ENCODE peak calls at places on chromosome 11, in five cellular contexts. D is HFF-Myc, W is OCI-LY7, F is endothelial cell of umbilical vein, U is heart left ventricle. Z is an unnamed sample.

GRCh38 chr11:116879789-116880402 is 42.5 kb upstream of the APOA1 start:
- DNase-seq in U (no peak), F (peak; percentile 76), D (peak; percentile 78), W (peak; percentile 81), Z (peak; percentile 23)

GRCh38 chr11:76143274-76143673 is 63.0 kb downstream of the WNT11 start:
- DNase-seq in U (no peak), D (no peak), W (no peak), F (no peak), Z (no peak)

GRCh38 chr11:63670738-63671321 is 346 bp downstream of the ATL3 start:
- DNase-seq in U (peak; percentile 65), D (no peak), F (no peak), W (peak; percentile 59), Z (peak; percentile 75)

GRCh38 chr11:44978279-44978960 is 27.7 kb upstream of the TP53I11 start:
- DNase-seq in F (peak; percentile 19), W (no peak), U (no peak), D (no peak), Z (no peak)

GRCh38 chr11:76768091-76769047 is 14.8 kb upstream of the TSKU start:
- DNase-seq in F (peak; percentile 71), U (peak; percentile 67), W (no peak), D (no peak), Z (no peak)

GRCh38 chr11:7677801-7678201 is 4.5 kb upstream of the CYB5R2 start:
- DNase-seq in U (no peak), W (no peak), D (peak; percentile 88), F (no peak), Z (no peak)

GRCh38 chr11:17770917-17771316 is 36.3 kb downstream of the KCNC1 start:
- DNase-seq in W (no peak), U (no peak), D (no peak), F (no peak), Z (no peak)

GRCh38 chr11:106424111-106424510 is 346.6 kb downstream of the AASDHPPT start:
- DNase-seq in W (no peak), U (no peak), F (no peak), D (peak; percentile 46), Z (no peak)

GRCh38 chr11:74820763-74821162 is 72.1 kb downstream of the RNF169 start:
- DNase-seq in W (no peak), U (no peak), F (peak; percentile 93), D (peak; percentile 72), Z (no peak)

GRCh38 chr11:2314525-2315394 is 12.9 kb downstream of the TSPAN32 start:
- DNase-seq in F (peak; percentile 24), U (peak; percentile 97), W (no peak), D (peak; percentile 35), Z (no peak)

GRCh38 chr11:12889243-12889642 is 119.9 kb upstream of the RASSF10 start:
- DNase-seq in F (no peak), U (peak; percentile 52), D (no peak), W (no peak), Z (no peak)

GRCh38 chr11:35583843-35584242 is 34.4 kb upstream of the FJX1 start:
- DNase-seq in F (no peak), U (no peak), D (no peak), W (no peak), Z (no peak)

GRCh38 chr11:31646206-31646605 is 136.6 kb downstream of the ELP4 start:
- DNase-seq in D (no peak), F (no peak), U (no peak), W (no peak), Z (no peak)

GRCh38 chr11:48900131-48900800 is 83.4 kb downstream of the TRIM51G start:
- DNase-seq in D (no peak), F (no peak), W (no peak), U (no peak), Z (no peak)

GRCh38 chr11:77136074-77136473 is 8.0 kb downstream of the MYO7A start:
- DNase-seq in U (no peak), W (no peak), F (no peak), D (no peak), Z (no peak)

GRCh38 chr11:111624602-111625001 is 22.4 kb downstream of the SIK2 start:
- DNase-seq in F (no peak), D (no peak), W (no peak), U (no peak), Z (no peak)

GRCh38 chr11:1448882-1449281 is 37.7 kb downstream of the MOB2 start:
- DNase-seq in F (no peak), D (no peak), U (no peak), W (no peak), Z (no peak)

GRCh38 chr11:62190011-62190410 is at the start of gene SCGB1D1:
- DNase-seq in U (no peak), D (no peak), W (no peak), F (no peak), Z (no peak)

GRCh38 chr11:10407749-10408472 is 47.2 kb upstream of the AMPD3 start:
- DNase-seq in W (no peak), U (peak; percentile 50), F (no peak), D (no peak), Z (no peak)

GRCh38 chr11:79375818-79376550 is 64.8 kb downstream of the TENM4 start:
- DNase-seq in U (no peak), D (no peak), F (no peak), W (no peak), Z (no peak)

GRCh38 chr11:1470681-1471611 is 15.6 kb downstream of the MOB2 start:
- DNase-seq in W (no peak), F (no peak), U (peak; percentile 19), D (no peak), Z (no peak)

GRCh38 chr11:86172894-86173293 is 71.7 kb upstream of the EED start:
- DNase-seq in W (no peak), D (no peak), U (no peak), F (peak; percentile 60), Z (no peak)

GRCh38 chr11:72683782-72684200 is 9.6 kb upstream of the PDE2A start:
- DNase-seq in U (peak; percentile 66), W (peak; percentile 68), F (peak; percentile 54), D (no peak), Z (peak; percentile 74)

GRCh38 chr11:132941024-132941646 is 591.2 kb downstream of the OPCML start:
- DNase-seq in W (peak; percentile 17), U (no peak), D (peak; percentile 2), F (peak; percentile 19), Z (no peak)

GRCh38 chr11:126341760-126342161 is 13.7 kb upstream of the ST3GAL4 start:
- DNase-seq in F (peak; percentile 31), D (peak; percentile 63), W (no peak), U (peak; percentile 11), Z (no peak)

GRCh38 chr11:61120099-61120864 is 18.0 kb downstream of the CD5 start:
- DNase-seq in F (no peak), D (no peak), U (no peak), W (no peak), Z (no peak)

GRCh38 chr11:101975734-101976133 is 59.4 kb upstream of the ANGPTL5 start:
- DNase-seq in W (no peak), D (no peak), U (no peak), F (no peak), Z (no peak)

GRCh38 chr11:101974771-101975170 is 58.4 kb upstream of the ANGPTL5 start:
- DNase-seq in F (no peak), U (no peak), D (no peak), W (no peak), Z (no peak)

DNA sequence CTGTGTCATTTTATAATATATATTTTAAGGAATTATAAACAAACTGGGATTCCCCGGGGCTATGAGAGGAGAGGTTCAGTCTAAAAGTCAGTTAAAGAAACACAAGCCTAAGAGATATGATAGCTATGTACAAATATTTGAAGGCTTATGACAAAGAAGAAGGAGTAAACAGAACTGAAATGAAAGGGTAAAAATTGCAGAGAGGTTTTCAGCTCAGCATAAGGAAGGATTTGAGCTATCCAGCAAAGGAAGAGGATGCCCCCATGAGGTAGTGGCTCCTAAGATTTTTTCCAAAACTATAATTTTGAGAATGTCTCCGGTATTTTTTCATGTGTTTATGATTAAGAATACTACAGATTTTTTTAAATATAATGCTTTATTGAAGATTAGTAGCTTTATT is 57.9 kb upstream of the ANGPTL5 start:
- DNase-seq in W (no peak), U (no peak), F (no peak), D (peak; percentile 2), Z (no peak)
- TF ChIP-seq CTCF in W (peak; percentile 34), U (no peak), F (no peak), D (no peak), Z (no peak)

DNA sequence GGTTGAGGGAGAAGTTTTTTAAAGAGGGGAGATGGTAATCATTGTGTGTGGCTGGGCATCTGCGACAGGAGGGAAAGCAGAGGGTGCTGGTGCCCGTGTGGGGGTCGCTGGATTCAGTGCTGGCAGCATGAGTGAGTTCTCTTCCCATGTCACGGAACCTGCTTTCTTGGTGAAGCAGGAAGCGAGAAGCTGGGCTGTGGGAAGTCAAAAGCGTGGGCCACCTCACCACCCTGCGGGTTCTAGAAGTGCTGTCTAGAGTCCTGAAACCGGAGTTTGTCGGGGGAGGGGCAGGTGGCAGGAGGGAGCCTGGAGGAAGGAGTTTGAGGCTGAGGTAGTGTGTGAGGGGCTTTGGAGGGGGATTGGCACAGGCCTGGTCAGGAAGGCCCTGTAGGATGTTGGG is 14.2 kb downstream of the SART1 start:
- DNase-seq in F (no peak), W (no peak), U (no peak), D (no peak), Z (no peak)
- TF ChIP-seq CTCF in F (no peak), W (no peak), U (no peak), D (no peak), Z (no peak)

GRCh38 chr11:65498977-65499712 is at the start of gene MALAT1:
- DNase-seq in D (peak; percentile 85), U (peak; percentile 94), W (peak; percentile 97), F (peak; percentile 94), Z (peak; percentile 93)

GRCh38 chr11:65501530-65502273 is 2.9 kb downstream of the MALAT1 start:
- DNase-seq in F (peak; percentile 38), D (peak; percentile 40), W (peak; percentile 42), U (no peak), Z (no peak)

GRCh38 chr11:65499713-65500261 is 942 bp downstream of the MALAT1 start:
- DNase-seq in D (no peak), F (no peak), U (no peak), W (no peak), Z (no peak)

GRCh38 chr11:65501005-65501529 is 2.2 kb downstream of the MALAT1 start:
- DNase-seq in D (peak; percentile 21), F (no peak), W (peak; percentile 48), U (no peak), Z (no peak)

DNA sequence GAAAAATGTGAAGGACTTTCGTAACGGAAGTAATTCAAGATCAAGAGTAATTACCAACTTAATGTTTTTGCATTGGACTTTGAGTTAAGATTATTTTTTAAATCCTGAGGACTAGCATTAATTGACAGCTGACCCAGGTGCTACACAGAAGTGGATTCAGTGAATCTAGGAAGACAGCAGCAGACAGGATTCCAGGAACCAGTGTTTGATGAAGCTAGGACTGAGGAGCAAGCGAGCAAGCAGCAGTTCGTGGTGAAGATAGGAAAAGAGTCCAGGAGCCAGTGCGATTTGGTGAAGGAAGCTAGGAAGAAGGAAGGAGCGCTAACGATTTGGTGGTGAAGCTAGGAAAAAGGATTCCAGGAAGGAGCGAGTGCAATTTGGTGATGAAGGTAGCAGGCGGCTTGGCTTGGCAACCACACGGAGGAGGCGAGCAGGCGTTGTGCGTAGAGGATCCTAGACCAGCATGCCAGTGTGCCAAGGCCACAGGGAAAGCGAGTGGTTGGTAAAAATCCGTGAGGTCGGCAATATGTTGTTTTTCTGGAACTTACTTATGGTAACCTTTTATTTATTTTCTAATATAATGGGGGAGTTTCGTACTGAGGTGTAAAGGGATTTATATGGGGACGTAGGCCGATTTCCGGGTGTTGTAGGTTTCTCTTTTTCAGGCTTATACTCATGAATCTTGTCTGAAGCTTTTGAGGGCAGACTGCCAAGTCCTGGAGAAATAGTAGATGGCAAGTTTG is 1.6 kb downstream of the MALAT1 start:
- DNase-seq in U (no peak), F (peak; percentile 60), D (peak; percentile 45), W (peak; percentile 58), Z (no peak)
- TF ChIP-seq CTCF in U (no peak), F (no peak), D (no peak), W (no peak), Z (no peak)

GRCh38 chr11:120112174-120112796 is 25.6 kb downstream of the TRIM29 start:
- DNase-seq in U (no peak), W (no peak), D (no peak), F (no peak), Z (no peak)
- TF ChIP-seq CTCF in U (no peak), W (peak; percentile 53), D (no peak), F (no peak), Z (no peak)

Z was measured in Calu3.